ENCODE peak calls at places on chromosomes 2 and 18, in five cellular contexts. One of them, this sample, is unnamed.

GRCh38 chr2:121974919-121975654 is 219.6 kb downstream of the TSN start:
- DNase-seq in activated naive CD4-positive, alpha-beta T cell: peak
- DNase-seq in M059J: peak
- DNase-seq in iris pigment epithelial cell: peak
- DNase-seq in brain microvascular endothelial cell: peak
- DNase-seq in this sample: peak

GRCh38 chr2:3493610-3493997 is 25.7 kb downstream of the ADI1 start:
- DNase-seq in M059J: no peak
- DNase-seq in activated naive CD4-positive, alpha-beta T cell: no peak
- DNase-seq in iris pigment epithelial cell: peak
- DNase-seq in brain microvascular endothelial cell: peak
- DNase-seq in this sample: peak

GRCh38 chr2:7744827-7745226 is 827.6 kb downstream of the RNF144A start:
- DNase-seq in M059J: peak
- DNase-seq in brain microvascular endothelial cell: peak
- DNase-seq in activated naive CD4-positive, alpha-beta T cell: no peak
- DNase-seq in iris pigment epithelial cell: no peak
- DNase-seq in this sample: peak

GRCh38 chr18:79685281-79685680 is 5.7 kb downstream of the CTDP1 start:
- DNase-seq in M059J: no peak
- DNase-seq in iris pigment epithelial cell: no peak
- DNase-seq in activated naive CD4-positive, alpha-beta T cell: no peak
- DNase-seq in brain microvascular endothelial cell: no peak
- DNase-seq in this sample: no peak

GRCh38 chr18:32730620-32731021 is 42.2 kb downstream of the KLHL14 start:
- DNase-seq in activated naive CD4-positive, alpha-beta T cell: no peak
- DNase-seq in M059J: peak
- DNase-seq in iris pigment epithelial cell: peak
- DNase-seq in brain microvascular endothelial cell: no peak
- DNase-seq in this sample: peak

GRCh38 chr2:228224410-228224809 is 42.9 kb upstream of the SPHKAP start:
- DNase-seq in M059J: no peak
- DNase-seq in brain microvascular endothelial cell: no peak
- DNase-seq in iris pigment epithelial cell: peak
- DNase-seq in activated naive CD4-positive, alpha-beta T cell: no peak
- DNase-seq in this sample: peak

GRCh38 chr2:137838255-137839092 is 125.8 kb upstream of the HNMT start:
- DNase-seq in M059J: peak
- DNase-seq in activated naive CD4-positive, alpha-beta T cell: no peak
- DNase-seq in iris pigment epithelial cell: peak
- DNase-seq in brain microvascular endothelial cell: peak
- DNase-seq in this sample: peak

GRCh38 chr2:96802281-96802595 is 13.8 kb upstream of the CNNM3 start:
- DNase-seq in iris pigment epithelial cell: no peak
- DNase-seq in activated naive CD4-positive, alpha-beta T cell: no peak
- DNase-seq in M059J: no peak
- DNase-seq in brain microvascular endothelial cell: no peak
- DNase-seq in this sample: no peak

GRCh38 chr2:45494275-45494977 is 116.6 kb downstream of the SRBD1 start:
- DNase-seq in activated naive CD4-positive, alpha-beta T cell: no peak
- DNase-seq in brain microvascular endothelial cell: peak
- DNase-seq in M059J: peak
- DNase-seq in iris pigment epithelial cell: peak
- DNase-seq in this sample: peak

GRCh38 chr18:3753116-3753515 is 303.1 kb downstream of the TGIF1 start:
- DNase-seq in activated naive CD4-positive, alpha-beta T cell: no peak
- DNase-seq in brain microvascular endothelial cell: no peak
- DNase-seq in iris pigment epithelial cell: no peak
- DNase-seq in M059J: no peak
- DNase-seq in this sample: no peak

GRCh38 chr2:143139835-143140393 is 10.7 kb downstream of the ARHGAP15 start:
- DNase-seq in M059J: no peak
- DNase-seq in activated naive CD4-positive, alpha-beta T cell: no peak
- DNase-seq in brain microvascular endothelial cell: no peak
- DNase-seq in iris pigment epithelial cell: no peak
- DNase-seq in this sample: no peak

GRCh38 chr2:64541547-64541946 is 17.4 kb downstream of the AFTPH start:
- DNase-seq in brain microvascular endothelial cell: no peak
- DNase-seq in M059J: no peak
- DNase-seq in iris pigment epithelial cell: no peak
- DNase-seq in activated naive CD4-positive, alpha-beta T cell: no peak
- DNase-seq in this sample: no peak

GRCh38 chr2:47869859-47870258 is 36.4 kb downstream of the FBXO11 start:
- DNase-seq in activated naive CD4-positive, alpha-beta T cell: no peak
- DNase-seq in M059J: peak
- DNase-seq in brain microvascular endothelial cell: peak
- DNase-seq in iris pigment epithelial cell: peak
- DNase-seq in this sample: no peak

GRCh38 chr2:239266779-239267410 is 133.9 kb downstream of the HDAC4 start:
- DNase-seq in iris pigment epithelial cell: no peak
- DNase-seq in activated naive CD4-positive, alpha-beta T cell: no peak
- DNase-seq in M059J: no peak
- DNase-seq in brain microvascular endothelial cell: no peak
- DNase-seq in this sample: no peak

GRCh38 chr2:9329497-9329896 is 93.8 kb downstream of the ITGB1BP1 start:
- DNase-seq in activated naive CD4-positive, alpha-beta T cell: no peak
- DNase-seq in brain microvascular endothelial cell: no peak
- DNase-seq in iris pigment epithelial cell: no peak
- DNase-seq in M059J: no peak
- DNase-seq in this sample: no peak

GRCh38 chr18:62450546-62451395 is 72.1 kb upstream of the ZCCHC2 start:
- DNase-seq in M059J: peak
- DNase-seq in iris pigment epithelial cell: peak
- DNase-seq in activated naive CD4-positive, alpha-beta T cell: no peak
- DNase-seq in brain microvascular endothelial cell: peak
- DNase-seq in this sample: peak

GRCh38 chr2:25044011-25044410 is 2.1 kb downstream of the EFR3B start:
- DNase-seq in iris pigment epithelial cell: no peak
- DNase-seq in activated naive CD4-positive, alpha-beta T cell: no peak
- DNase-seq in M059J: no peak
- DNase-seq in brain microvascular endothelial cell: no peak
- DNase-seq in this sample: no peak

GRCh38 chr2:66446178-66446860 is 11.4 kb downstream of the MEIS1 start:
- DNase-seq in iris pigment epithelial cell: no peak
- DNase-seq in M059J: no peak
- DNase-seq in activated naive CD4-positive, alpha-beta T cell: no peak
- DNase-seq in brain microvascular endothelial cell: no peak
- DNase-seq in this sample: peak

GRCh38 chr2:64128943-64129391 is 15.3 kb downstream of the PELI1 start:
- DNase-seq in brain microvascular endothelial cell: no peak
- DNase-seq in activated naive CD4-positive, alpha-beta T cell: no peak
- DNase-seq in iris pigment epithelial cell: peak
- DNase-seq in M059J: no peak
- DNase-seq in this sample: no peak

GRCh38 chr2:164068063-164068462 is 332.3 kb upstream of the FIGN start:
- DNase-seq in brain microvascular endothelial cell: no peak
- DNase-seq in M059J: no peak
- DNase-seq in iris pigment epithelial cell: no peak
- DNase-seq in activated naive CD4-positive, alpha-beta T cell: no peak
- DNase-seq in this sample: no peak

GRCh38 chr2:191935247-191935646 is 88.4 kb upstream of the CAVIN2 start:
- DNase-seq in M059J: no peak
- DNase-seq in brain microvascular endothelial cell: no peak
- DNase-seq in iris pigment epithelial cell: no peak
- DNase-seq in activated naive CD4-positive, alpha-beta T cell: no peak
- DNase-seq in this sample: no peak

GRCh38 chr2:124824441-124824840 is 799.4 kb downstream of the CNTNAP5 start:
- DNase-seq in activated naive CD4-positive, alpha-beta T cell: no peak
- DNase-seq in brain microvascular endothelial cell: no peak
- DNase-seq in M059J: no peak
- DNase-seq in iris pigment epithelial cell: no peak
- DNase-seq in this sample: no peak

GRCh38 chr2:167599228-167599627 is 648.2 kb downstream of the STK39 start:
- DNase-seq in iris pigment epithelial cell: no peak
- DNase-seq in activated naive CD4-positive, alpha-beta T cell: no peak
- DNase-seq in brain microvascular endothelial cell: no peak
- DNase-seq in M059J: no peak
- DNase-seq in this sample: no peak

GRCh38 chr18:63206433-63207153 is 113.0 kb downstream of the BCL2 start:
- DNase-seq in activated naive CD4-positive, alpha-beta T cell: no peak
- DNase-seq in iris pigment epithelial cell: no peak
- DNase-seq in M059J: no peak
- DNase-seq in brain microvascular endothelial cell: no peak
- DNase-seq in this sample: no peak

GRCh38 chr2:181575024-181575649 is 81.8 kb downstream of the CERKL start:
- DNase-seq in iris pigment epithelial cell: no peak
- DNase-seq in brain microvascular endothelial cell: no peak
- DNase-seq in activated naive CD4-positive, alpha-beta T cell: no peak
- DNase-seq in M059J: no peak
- DNase-seq in this sample: no peak